ENCODE peak calls at places on chromosomes 4 and X, in four cellular contexts. T, U, W and S are unnamed samples.

GRCh38 chr4:180057891-180058643 is 2185.1 kb upstream of the TENM3 start:
- DNase-seq in T (no peak), W (peak), U (peak), S (no peak)

GRCh38 chr4:61443813-61444510 is 243.8 kb downstream of the ADGRL3 start:
- DNase-seq in W (no peak), T (no peak), U (peak), S (no peak)

GRCh38 chr4:72567821-72568620 is 1.0 kb downstream of the ADAMTS3 start:
- DNase-seq in W (peak), U (peak), T (no peak), S (no peak)

GRCh38 chr4:95165926-95166524 is 382.7 kb downstream of the UNC5C start:
- DNase-seq in W (peak), U (peak), T (no peak), S (peak)

GRCh38 chr4:80307183-80307735 is 28.3 kb upstream of the CFAP299 start:
- DNase-seq in U (peak), W (peak), T (no peak), S (no peak)

GRCh38 chrX:151478052-151478451 is 81.0 kb downstream of the VMA21 start:
- DNase-seq in T (no peak), W (no peak), U (no peak), S (no peak)

GRCh38 chrX:63128509-63128908 is 222.6 kb downstream of the SPIN4 start:
- DNase-seq in W (no peak), T (peak), U (peak), S (no peak)

GRCh38 chr4:84799318-84799717 is 167.2 kb downstream of the WDFY3 start:
- DNase-seq in U (no peak), T (no peak), W (no peak), S (no peak)

GRCh38 chr4:128006592-128006991 is 41.4 kb downstream of the ABHD18 start:
- DNase-seq in T (no peak), U (no peak), W (no peak), S (no peak)

GRCh38 chr4:83535945-83536648 is at the start of gene GPAT3:
- DNase-seq in W (peak), T (peak), U (peak), S (peak)

GRCh38 chr4:177005801-177006230 is 213.1 kb upstream of the VEGFC start:
- DNase-seq in U (no peak), W (no peak), T (no peak), S (no peak)

GRCh38 chrX:38754102-38754790 is 47.0 kb upstream of the MID1IP1 start:
- DNase-seq in W (peak), U (peak), T (no peak), S (peak)

GRCh38 chrX:107628662-107629532 is 587 bp downstream of the PRPS1 start:
- DNase-seq in U (peak), T (peak), W (peak), S (peak)

GRCh38 chr4:122205687-122206086 is 53.6 kb downstream of the BLTP1 start:
- DNase-seq in T (no peak), W (no peak), U (no peak), S (no peak)

GRCh38 chr4:24655326-24655725 is 71.0 kb upstream of the DHX15 start:
- DNase-seq in U (no peak), T (no peak), W (no peak), S (no peak)

GRCh38 chr4:161121451-161121850 is 1042.3 kb downstream of the FSTL5 start:
- DNase-seq in T (no peak), W (no peak), U (no peak), S (no peak)

GRCh38 chrX:13374364-13374763 is 54.5 kb upstream of the ATXN3L start:
- DNase-seq in T (no peak), U (no peak), W (no peak), S (no peak)

GRCh38 chr4:153117554-153117953 is 86.7 kb upstream of the TRIM2 start:
- DNase-seq in W (no peak), U (no peak), T (no peak), S (no peak)

GRCh38 chr4:95591278-95591677 is 42.5 kb upstream of the UNC5C start:
- DNase-seq in U (no peak), W (no peak), T (no peak), S (no peak)